ENCODE peak calls at places on chromosomes 3 and 15, in five cellular contexts. S is suprapubic skin, H is MM.1S, G is cardiac fibroblast, Q is mesothelial cell of epicardium. O is an unnamed sample.

GRCh38 chr3:134313839-134314587 is 60.2 kb downstream of the AMOTL2 start:
- DNase-seq in G (peak; percentile 49), S (peak; percentile 39), Q (no peak), H (no peak), O (no peak)

GRCh38 chr15:85457392-85457968 is 77.1 kb downstream of the AKAP13 start:
- DNase-seq in H (no peak), G (no peak), Q (no peak), S (no peak), O (no peak)

GRCh38 chr3:134378384-134378783 is 4.1 kb upstream of the AMOTL2 start:
- DNase-seq in Q (no peak), G (peak; percentile 42), H (no peak), S (peak; percentile 51), O (no peak)

GRCh38 chr15:57551717-57552677 is 39.7 kb upstream of the MYZAP start:
- DNase-seq in Q (peak; percentile 68), S (no peak), H (no peak), G (peak; percentile 89), O (no peak)

GRCh38 chr3:113035387-113035982 is 44.7 kb downstream of the GTPBP8 start:
- DNase-seq in H (peak; percentile 64), S (no peak), G (peak; percentile 76), Q (no peak), O (no peak)

GRCh38 chr3:52839892-52840545 is 5.2 kb upstream of the MUSTN1 start:
- DNase-seq in Q (no peak), G (no peak), H (no peak), S (no peak), O (no peak)

GRCh38 chr3:193874997-193875593 is 260.9 kb upstream of the HES1 start:
- DNase-seq in G (no peak), H (no peak), Q (no peak), S (no peak), O (no peak)

GRCh38 chr15:58483316-58483715 is 51.5 kb downstream of the LIPC start:
- DNase-seq in S (no peak), Q (no peak), H (no peak), G (no peak), O (no peak)

GRCh38 chr3:148992027-148992634 is 791 bp downstream of the GYG1 start:
- DNase-seq in Q (peak; percentile 68), G (peak; percentile 36), H (peak; percentile 47), S (peak; percentile 70), O (no peak)

GRCh38 chr15:63827113-63827512 is 6.6 kb downstream of the HERC1 start:
- DNase-seq in S (no peak), G (no peak), H (no peak), Q (no peak), O (no peak)

GRCh38 chr3:150105886-150106612 is 135.4 kb upstream of the PFN2 start:
- DNase-seq in H (no peak), G (no peak), Q (no peak), S (no peak), O (no peak)

GRCh38 chr15:67512140-67512539 is 8.8 kb upstream of the C15orf61 start:
- DNase-seq in H (no peak), Q (no peak), S (no peak), G (no peak), O (no peak)

GRCh38 chr3:37129871-37130270 is 44.5 kb downstream of the LRRFIP2 start:
- DNase-seq in G (peak; percentile 62), H (no peak), S (no peak), Q (no peak), O (no peak)

GRCh38 chr3:132004571-132004970 is 30.2 kb downstream of the CPNE4 start:
- DNase-seq in H (no peak), G (peak; percentile 43), S (no peak), Q (no peak), O (no peak)

GRCh38 chr3:46504780-46505179 is 7.0 kb downstream of the RTP3 start:
- DNase-seq in Q (no peak), H (peak; percentile 55), G (peak; percentile 32), S (no peak), O (no peak)

GRCh38 chr3:4703054-4703480 is 209.9 kb downstream of the ITPR1 start:
- DNase-seq in H (no peak), Q (no peak), G (peak; percentile 33), S (no peak), O (no peak)

GRCh38 chr3:53606793-53607192 is 112.4 kb downstream of the CACNA1D start:
- DNase-seq in S (no peak), H (no peak), G (no peak), Q (no peak), O (no peak)

GRCh38 chr15:68207176-68207935 is 2.2 kb upstream of the CALML4 start:
- DNase-seq in Q (no peak), S (no peak), G (no peak), H (no peak), O (no peak)

GRCh38 chr3:126512026-126512425 is 5.5 kb downstream of the UROC1 start:
- DNase-seq in H (no peak), G (no peak), S (no peak), Q (no peak), O (peak; percentile 54)

GRCh38 chr3:179227349-179227748 is 23.6 kb downstream of the KCNMB3 start:
- DNase-seq in S (no peak), H (no peak), Q (no peak), G (peak; percentile 35), O (no peak)

GRCh38 chr3:141000027-141000663 is 51.0 kb upstream of the SPSB4 start:
- DNase-seq in Q (peak; percentile 63), H (peak; percentile 59), S (no peak), G (peak; percentile 66), O (no peak)

GRCh38 chr15:65132841-65133549 is 613 bp downstream of the PDCD7 start:
- DNase-seq in G (peak; percentile 60), H (peak; percentile 50), Q (peak; percentile 61), S (peak; percentile 62), O (no peak)

GRCh38 chr3:53102601-53103147 is 27.6 kb downstream of the RFT1 start:
- DNase-seq in S (no peak), G (no peak), H (peak; percentile 80), Q (no peak), O (no peak)

GRCh38 chr3:169564883-169565282 is 98.6 kb downstream of the MECOM start:
- DNase-seq in G (no peak), S (no peak), H (no peak), Q (no peak), O (no peak)

GRCh38 chr15:77410701-77411613 is 8.9 kb downstream of the PEAK1 start:
- DNase-seq in S (no peak), G (no peak), H (no peak), Q (no peak), O (no peak)

GRCh38 chr3:81998139-81998755 is 236.8 kb upstream of the GBE1 start:
- DNase-seq in S (no peak), H (no peak), Q (no peak), G (peak; percentile 28), O (no peak)

GRCh38 chr3:148600440-148600839 is 97.3 kb upstream of the AGTR1 start:
- DNase-seq in S (no peak), H (no peak), G (no peak), Q (no peak), O (no peak)

GRCh38 chr3:195697582-195698324 is 23.0 kb upstream of the MUC20 start:
- DNase-seq in S (no peak), G (peak; percentile 93), H (peak; percentile 5), Q (no peak), O (no peak)

GRCh38 chr3:18018491-18019177 is 276.2 kb upstream of the TBC1D5 start:
- DNase-seq in G (peak; percentile 42), Q (no peak), H (no peak), S (no peak), O (no peak)

GRCh38 chr3:47664519-47664918 is 85.9 kb upstream of the CSPG5 start:
- DNase-seq in H (no peak), S (no peak), G (peak; percentile 18), Q (no peak), O (no peak)
- TF ChIP-seq CTCF in H (peak; percentile 27), S (no peak), G (peak; percentile 35), Q (no peak), O (peak; percentile 70)

DNA sequence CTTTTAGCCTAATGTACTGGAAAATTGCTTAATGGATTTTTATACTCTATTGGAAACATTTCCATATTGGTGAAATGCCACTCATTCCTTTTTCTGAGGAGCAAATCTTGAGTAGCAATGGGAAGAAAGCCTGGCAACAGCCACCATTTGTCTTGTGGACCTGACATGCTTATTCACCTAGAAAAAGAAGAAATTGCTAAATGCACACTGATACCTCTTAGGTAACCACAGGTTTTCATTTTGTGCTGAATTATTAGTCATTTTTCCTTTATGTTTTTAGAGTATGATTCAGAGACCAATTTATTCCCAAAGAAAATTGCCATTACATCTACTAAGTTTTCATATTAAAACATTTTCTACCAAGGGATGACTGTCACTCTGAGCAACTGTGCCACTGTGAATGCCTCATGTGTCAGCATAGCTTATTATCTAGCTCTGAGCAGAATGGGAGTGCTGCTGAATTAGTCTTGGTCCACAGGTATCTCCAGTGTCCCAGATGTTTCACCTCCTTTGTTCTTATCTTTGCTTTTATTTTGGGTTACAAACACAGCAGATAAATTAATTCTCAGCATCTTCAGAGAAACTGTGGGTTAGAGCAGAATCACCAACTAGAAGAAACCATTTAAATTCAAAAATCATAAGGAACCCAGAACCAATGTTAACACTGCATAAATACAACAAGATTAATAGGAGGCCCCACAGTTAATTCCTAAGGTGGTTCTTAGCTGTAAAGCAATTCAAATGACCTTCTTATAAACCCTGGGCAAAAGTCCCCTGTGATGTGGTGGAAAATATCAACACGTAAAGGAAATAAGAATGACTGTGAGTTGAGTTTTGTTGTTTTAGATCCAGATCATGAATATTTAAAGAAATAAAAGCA is 8.7 kb upstream of the PXK start:
- DNase-seq in H (no peak), S (no peak), G (peak; percentile 28), Q (no peak), O (no peak)
- TF ChIP-seq CTCF in H (no peak), S (no peak), G (no peak), Q (no peak), O (no peak)

GRCh38 chr3:137867611-137868010 is 103.5 kb downstream of the SOX14 start:
- DNase-seq in Q (no peak), H (no peak), S (no peak), G (no peak), O (no peak)

GRCh38 chr3:137866933-137867332 is 102.8 kb downstream of the SOX14 start:
- DNase-seq in G (no peak), Q (no peak), H (no peak), S (no peak), O (no peak)

GRCh38 chr3:137866001-137866400 is 101.9 kb downstream of the SOX14 start:
- DNase-seq in H (no peak), S (no peak), G (no peak), Q (no peak), O (no peak)

GRCh38 chr3:137869022-137869421 is 104.9 kb downstream of the SOX14 start:
- DNase-seq in Q (no peak), H (no peak), S (no peak), G (no peak), O (no peak)
- TF ChIP-seq CTCF in Q (no peak), H (no peak), S (no peak), G (no peak), O (no peak)

GRCh38 chr3:10561942-10562565 is 56.7 kb upstream of the ATP2B2 start:
- DNase-seq in G (no peak), Q (no peak), S (peak; percentile 19), H (no peak), O (no peak)

GRCh38 chr3:10563396-10563795 is 58.0 kb upstream of the ATP2B2 start:
- DNase-seq in H (peak; percentile 46), S (peak; percentile 19), G (no peak), Q (no peak), O (no peak)

GRCh38 chr3:10558726-10559125 is 53.3 kb upstream of the ATP2B2 start:
- DNase-seq in G (no peak), H (no peak), Q (no peak), S (peak; percentile 5), O (no peak)

GRCh38 chr3:10560060-10560861 is 54.9 kb upstream of the ATP2B2 start:
- DNase-seq in S (peak; percentile 20), G (no peak), Q (no peak), H (no peak), O (no peak)

GRCh38 chr3:10561162-10561561 is 55.8 kb upstream of the ATP2B2 start:
- DNase-seq in S (peak; percentile 16), Q (no peak), H (no peak), G (no peak), O (no peak)
- TF ChIP-seq CTCF in S (no peak), Q (no peak), H (no peak), G (no peak), O (no peak)